ENCODE peak calls at places on chromosomes 7 and 10, in six cellular contexts. L, I, T, R, Z and V are unnamed samples.

GRCh38 chr7:134742688-134743350 is 36.6 kb upstream of the CALD1 start:
- DNase-seq in L (peak; percentile 71), I (no peak), T (no peak), R (no peak), Z (no peak), V (no peak)

GRCh38 chr7:75885011-75885410 is 6.2 kb downstream of the RHBDD2 start:
- DNase-seq in L (no peak), I (no peak), T (no peak), R (no peak), Z (no peak), V (no peak)

GRCh38 chr7:134995239-134996096 is 9.2 kb downstream of the AGBL3 start:
- DNase-seq in L (no peak), I (no peak), T (peak; percentile 87), R (no peak), Z (no peak), V (no peak)

GRCh38 chr7:39164887-39165286 is 187.2 kb downstream of the POU6F2 start:
- DNase-seq in L (no peak), I (no peak), T (no peak), R (no peak), Z (no peak), V (no peak)

GRCh38 chr10:6667679-6668270 is 87.7 kb upstream of the PRKCQ start:
- DNase-seq in L (peak; percentile 57), I (no peak), T (no peak), R (peak; percentile 18), Z (peak; percentile 59), V (no peak)

GRCh38 chr7:151275813-151276577 is 27.5 kb upstream of the SMARCD3 start:
- DNase-seq in L (no peak), I (no peak), T (no peak), R (no peak), Z (no peak), V (no peak)

GRCh38 chr10:30813872-30814471 is 184.4 kb upstream of the LYZL2 start:
- DNase-seq in L (no peak), I (no peak), T (no peak), R (no peak), Z (no peak), V (no peak)

GRCh38 chr10:91700788-91701444 is 68.0 kb upstream of the PPP1R3C start:
- DNase-seq in L (no peak), I (no peak), T (no peak), R (no peak), Z (no peak), V (no peak)

GRCh38 chr7:8159595-8159994 is 102.4 kb downstream of the ICA1 start:
- DNase-seq in L (no peak), I (no peak), T (no peak), R (no peak), Z (no peak), V (no peak)

GRCh38 chr7:20235303-20235702 is 18.1 kb upstream of the MACC1 start:
- DNase-seq in L (no peak), I (no peak), T (no peak), R (no peak), Z (no peak), V (no peak)

GRCh38 chr10:124069341-124069740 is 24.1 kb downstream of the CHST15 start:
- DNase-seq in L (no peak), I (no peak), T (no peak), R (no peak), Z (no peak), V (no peak)

GRCh38 chr7:77657427-77658331 is 38.6 kb upstream of the RSBN1L start:
- DNase-seq in L (peak; percentile 68), I (no peak), T (peak; percentile 12), R (peak; percentile 53), Z (no peak), V (peak; percentile 15)

GRCh38 chr7:101564778-101565211 is 64.3 kb downstream of the MYL10 start:
- DNase-seq in L (no peak), I (no peak), T (no peak), R (peak; percentile 15), Z (peak; percentile 89), V (no peak)

GRCh38 chr7:139230484-139230773 is 608 bp upstream of the UBN2 start:
- DNase-seq in L (no peak), I (no peak), T (no peak), R (no peak), Z (no peak), V (no peak)
- TF ChIP-seq POLR2AphosphoS5 in L (no peak), I (no peak), T (no peak), R (no peak), Z (no peak), V (no peak)

DNA sequence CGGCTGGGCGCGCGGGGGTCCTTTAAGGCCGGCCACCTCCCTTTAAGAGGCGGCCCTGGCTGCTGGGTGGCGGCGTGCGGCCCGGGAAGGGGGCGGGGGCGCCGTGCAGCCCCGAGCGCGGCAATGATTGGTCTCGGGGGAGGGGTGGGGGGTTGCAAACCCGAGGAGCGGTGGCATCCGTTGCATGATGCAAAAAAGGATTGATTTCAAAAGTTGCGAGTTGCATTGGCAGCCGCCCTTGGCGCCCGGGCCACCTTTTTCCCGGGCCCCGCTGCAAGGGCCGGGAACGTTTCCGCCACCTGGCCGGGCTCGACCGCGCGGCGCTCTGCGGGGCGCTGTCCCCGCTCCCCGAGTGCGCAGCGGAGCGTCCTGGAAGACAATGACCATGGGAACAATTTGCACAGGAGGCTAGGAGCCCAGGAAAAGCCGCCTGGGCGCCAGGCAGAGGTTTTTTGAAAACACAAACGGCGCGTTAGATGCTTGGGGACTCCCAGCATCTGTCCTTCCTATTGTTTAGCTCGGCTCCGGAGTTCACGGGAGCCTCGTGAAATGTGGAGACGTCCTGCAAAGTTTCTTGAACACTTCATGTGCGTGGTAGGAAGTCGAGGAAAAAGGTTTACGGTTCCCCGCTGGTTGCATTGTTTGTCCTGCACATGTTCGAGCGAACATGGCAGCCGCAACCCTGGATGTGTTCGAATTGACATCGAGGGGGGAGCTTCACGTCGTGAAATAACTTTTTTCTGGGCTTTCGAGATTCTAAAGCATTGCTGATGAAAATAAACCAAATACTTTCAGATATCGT is at the start of gene SEPHS1:
- DNase-seq in L (peak; percentile 78), I (peak; percentile 73), T (no peak), R (peak; percentile 75), Z (peak; percentile 79), V (peak; percentile 82)
- TF ChIP-seq POLR2A in L (no peak), I (peak; percentile 62), T (peak; percentile 77), R (peak; percentile 57), Z (peak; percentile 65), V (peak; percentile 19)

DNA sequence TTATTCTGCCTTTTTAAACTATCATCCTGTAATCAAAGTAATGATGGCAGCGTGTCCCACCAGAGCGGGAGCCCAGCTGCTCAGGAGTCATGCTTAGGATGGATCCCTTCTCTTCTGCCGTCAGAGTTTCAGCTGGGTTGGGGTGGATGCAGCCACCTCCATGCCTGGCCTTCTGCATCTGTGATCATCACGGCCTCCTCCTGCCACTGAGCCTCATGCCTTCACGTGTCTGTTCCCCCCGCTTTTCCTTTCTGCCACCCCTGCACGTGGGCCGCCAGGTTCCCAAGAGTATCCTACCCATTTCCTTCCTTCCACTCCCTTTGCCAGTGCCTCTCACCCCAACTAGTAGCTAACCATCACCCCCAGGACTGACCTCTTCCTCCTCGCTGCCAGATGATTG is 151.5 kb downstream of the EGFR start:
- DNase-seq in L (no peak), I (no peak), T (no peak), R (no peak), Z (no peak), V (no peak)
- TF ChIP-seq TAF1 in L (no peak), I (no peak), T (no peak), R (no peak), Z (no peak), V (no peak)

GRCh38 chr10:97277551-97277950 is 14.9 kb downstream of the ARHGAP19 start:
- DNase-seq in L (no peak), I (no peak), T (no peak), R (no peak), Z (no peak), V (no peak)

GRCh38 chr10:97279121-97279815 is 13.2 kb downstream of the ARHGAP19 start:
- DNase-seq in L (peak; percentile 38), I (no peak), T (no peak), R (peak; percentile 78), Z (no peak), V (no peak)

GRCh38 chr10:97280783-97281182 is 11.7 kb downstream of the ARHGAP19 start:
- DNase-seq in L (no peak), I (no peak), T (no peak), R (no peak), Z (no peak), V (no peak)

GRCh38 chr10:97274828-97275227 is 17.6 kb downstream of the ARHGAP19 start:
- DNase-seq in L (no peak), I (no peak), T (no peak), R (no peak), Z (no peak), V (no peak)

DNA sequence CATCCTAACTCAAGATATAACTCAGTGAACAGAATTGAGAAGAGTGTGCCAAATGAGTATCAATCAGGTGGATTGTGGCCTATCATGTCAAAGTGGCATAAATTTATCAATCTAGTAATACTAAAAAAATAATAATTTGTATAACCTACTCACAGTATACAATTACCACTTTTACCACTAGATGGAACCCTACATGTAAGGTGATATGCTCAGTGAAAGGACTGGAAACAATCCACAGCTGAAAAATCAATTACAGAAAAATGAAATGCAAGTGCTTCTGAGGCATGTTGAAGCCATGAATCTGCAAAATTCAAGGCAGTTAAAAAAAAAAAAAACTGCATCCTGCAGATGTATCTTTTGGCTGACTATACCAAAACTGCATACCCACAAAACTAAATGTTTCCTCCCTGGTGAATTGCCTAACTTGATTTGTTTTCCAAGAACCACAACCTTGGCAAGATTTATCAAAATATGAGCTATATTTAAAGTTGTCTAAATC is 13.9 kb downstream of the ARHGAP19 start:
- DNase-seq in L (peak; percentile 63), I (no peak), T (no peak), R (peak; percentile 67), Z (no peak), V (no peak)
- TF ChIP-seq POLR2AphosphoS5 in L (no peak), I (no peak), T (no peak), R (no peak), Z (no peak), V (no peak)

DNA sequence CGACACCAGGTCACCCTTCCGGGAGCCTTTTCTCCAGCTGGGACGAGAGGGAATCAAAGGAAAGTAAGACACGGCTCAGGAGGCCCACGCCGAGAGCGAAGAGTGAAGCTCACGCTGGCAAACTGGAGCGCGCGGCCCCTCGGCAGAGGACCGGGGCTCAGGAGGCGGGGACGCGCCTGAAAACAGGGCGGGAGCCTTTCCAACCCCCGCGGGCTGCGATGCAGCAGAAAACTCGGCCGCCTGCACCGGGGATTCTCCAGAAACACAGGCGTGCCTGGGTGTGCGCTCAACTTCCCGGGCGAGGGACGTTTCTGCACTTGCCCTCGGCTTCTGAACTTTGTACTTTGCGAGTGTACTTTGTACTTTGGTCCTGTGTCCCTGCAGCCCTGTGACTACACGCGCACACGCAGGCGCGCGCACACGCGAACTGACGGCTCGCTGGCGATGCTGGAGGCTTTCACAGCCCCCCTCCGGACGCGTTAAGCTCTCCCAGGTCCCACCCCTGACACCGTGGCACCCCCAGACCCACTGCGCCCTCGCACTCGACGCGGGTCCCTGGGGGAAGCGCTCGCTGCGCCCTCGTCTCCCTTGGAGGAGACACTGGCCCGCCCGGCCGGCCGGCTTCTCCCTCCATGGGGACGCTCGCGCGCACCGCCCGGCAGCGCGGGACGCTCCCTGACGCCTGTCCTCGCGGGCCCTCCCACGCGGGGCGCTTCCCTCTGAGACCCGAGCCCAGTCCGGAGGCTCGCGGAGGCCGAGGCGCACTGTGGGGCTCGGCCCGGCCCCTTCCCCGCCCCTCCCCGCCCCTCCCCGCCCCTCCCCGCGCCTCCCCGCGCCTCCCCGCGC is 588 bp upstream of the PAOX start:
- DNase-seq in L (peak; percentile 56), I (peak; percentile 67), T (no peak), R (peak; percentile 46), Z (peak; percentile 82), V (no peak)
- TF ChIP-seq POLR2A in L (no peak), I (no peak), T (peak; percentile 43), R (no peak), Z (no peak), V (no peak)